ENCODE peak calls at places on chromosomes 7 and 10, in four cellular contexts. X is iPS-NIHi11, Y is epithelial cell of esophagus, D is posterior vena cava. Z is an unnamed sample.
A peak's percentile ranks its signal among the peaks of the same experiment; 100 is the strongest.

GRCh38 chr10:119209050-119209735 is 1.8 kb downstream of the GRK5 start:
- DNase-seq in X (peak; percentile 71), Y (peak; percentile 50), D (no peak), Z (peak; percentile 77)

GRCh38 chr10:77510695-77511094 is 126.9 kb downstream of the KCNMA1 start:
- DNase-seq in Y (no peak), X (no peak), D (no peak), Z (no peak)

GRCh38 chr7:48637382-48637781 is 287.0 kb upstream of the CDC14C start:
- DNase-seq in Y (peak; percentile 45), X (no peak), D (no peak), Z (no peak)

GRCh38 chr10:14822879-14823755 is 14.7 kb downstream of the CDNF start:
- DNase-seq in Y (peak; percentile 49), X (peak; percentile 49), D (no peak), Z (no peak)

GRCh38 chr10:101272229-101272868 is 43.1 kb upstream of the LBX1 start:
- DNase-seq in Y (peak; percentile 70), D (peak; percentile 86), X (peak; percentile 90), Z (peak; percentile 86)

GRCh38 chr10:12041766-12042408 is 722 bp downstream of the UPF2 start:
- DNase-seq in Y (peak; percentile 39), X (no peak), D (peak; percentile 85), Z (no peak)

GRCh38 chr10:121734517-121735137 is 136.4 kb upstream of the FGFR2 start:
- DNase-seq in D (no peak), Y (peak; percentile 16), X (peak; percentile 68), Z (no peak)

GRCh38 chr10:43294241-43294658 is 27.4 kb upstream of the RASGEF1A start:
- DNase-seq in D (no peak), Y (no peak), X (no peak), Z (no peak)

GRCh38 chr7:35465791-35466336 is 212.0 kb upstream of the TBX20 start:
- DNase-seq in D (no peak), X (no peak), Y (no peak), Z (no peak)

GRCh38 chr7:23963461-23963860 is 253.4 kb downstream of the STK31 start:
- DNase-seq in Y (no peak), D (no peak), X (no peak), Z (no peak)

GRCh38 chr10:57952741-57953140 is 315.0 kb downstream of the IPMK start:
- DNase-seq in X (no peak), Y (no peak), D (no peak), Z (no peak)

GRCh38 chr10:80541144-80541750 is 3.5 kb downstream of the SH2D4B start:
- DNase-seq in Y (no peak), D (no peak), X (no peak), Z (no peak)

GRCh38 chr10:89001428-89002072 is 11.0 kb downstream of the FAS start:
- DNase-seq in D (no peak), Y (no peak), X (no peak), Z (no peak)

GRCh38 chr7:112362796-112363195 is 87.5 kb upstream of the IFRD1 start:
- DNase-seq in Y (no peak), X (no peak), D (no peak), Z (no peak)

GRCh38 chr7:33412336-33412735 is 283.0 kb downstream of the BBS9 start:
- DNase-seq in D (no peak), Y (no peak), X (no peak), Z (no peak)

GRCh38 chr7:81161459-81162075 is 242.7 kb upstream of the SEMA3C start:
- DNase-seq in D (no peak), X (peak; percentile 38), Y (peak; percentile 94), Z (no peak)

GRCh38 chr7:128264477-128264876 is 23.4 kb downstream of the LEP start:
- DNase-seq in Y (no peak), X (no peak), D (peak; percentile 30), Z (no peak)

Z was measured in WERI-Rb-1.